ENCODE peak calls at places on chromosome 13, in four cellular contexts. O is A549, C is ovary, U is DND-41. I is an unnamed sample.

GRCh38 chr13:101554420-101555125 is 102.1 kb downstream of the ITGBL1 start:
- DNase-seq in C (no peak), O (no peak), U (no peak), I (no peak)

GRCh38 chr13:24861617-24862362 is 97.8 kb downstream of the RNF17 start:
- DNase-seq in U (no peak), O (no peak), C (no peak), I (no peak)

GRCh38 chr13:94389544-94390351 is 89.7 kb downstream of the DCT start:
- DNase-seq in U (no peak), O (no peak), C (no peak), I (no peak)

GRCh38 chr13:48866204-48866603 is 109.5 kb upstream of the FNDC3A start:
- DNase-seq in U (no peak), C (no peak), O (no peak), I (no peak)

GRCh38 chr13:90307136-90307535 is 1040.4 kb upstream of the MIR17HG start:
- DNase-seq in U (no peak), C (no peak), O (no peak), I (no peak)

GRCh38 chr13:106709509-106709908 is 141.6 kb upstream of the ARGLU1 start:
- DNase-seq in O (no peak), C (no peak), U (no peak), I (no peak)

GRCh38 chr13:94706854-94707399 is 5.4 kb downstream of the SOX21 start:
- DNase-seq in O (no peak), U (no peak), C (no peak), I (no peak)

GRCh38 chr13:27449081-27449603 is 1.2 kb downstream of the MTIF3 start:
- DNase-seq in C (no peak), O (no peak), U (no peak), I (no peak)

GRCh38 chr13:91978571-91978970 is 580.1 kb downstream of the GPC5 start:
- DNase-seq in U (no peak), C (no peak), O (no peak), I (no peak)
- H3K27ac ChIP-seq in U (no peak overlapping the region), C (no peak overlapping the region), O (no peak overlapping the region), I (no peak overlapping the region)

GRCh38 chr13:110326263-110326904 is 19.3 kb downstream of the COL4A2 start:
- DNase-seq in O (no peak), C (no peak), U (no peak), I (no peak)
- H3K4me1 ChIP-seq in O (peaks cover 62% of the 10 kb centered on the region), C (peaks cover 19% of the 10 kb centered on the region), U (no peaks in the 10 kb centered on the region), I (no peaks in the 10 kb centered on the region)

DNA sequence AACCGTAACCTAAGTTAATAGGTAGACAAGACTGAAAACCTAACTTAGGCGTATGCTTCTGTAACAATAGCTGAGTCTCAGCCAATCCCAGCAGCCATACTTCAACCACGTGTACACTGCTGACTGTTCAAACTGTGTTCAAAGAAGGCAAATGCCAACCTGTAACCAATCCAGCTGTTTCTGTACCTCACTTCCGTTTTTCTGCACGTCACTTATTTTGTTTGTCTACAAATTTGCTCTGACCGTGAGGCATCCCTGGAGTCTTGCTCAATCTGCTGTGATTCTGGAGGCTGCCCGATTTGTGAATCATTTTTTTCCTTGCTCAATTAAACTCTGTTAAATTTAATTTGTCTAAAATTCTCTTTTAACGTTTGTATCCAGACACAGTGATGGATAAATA is 59.2 kb downstream of the EDNRB start:
- DNase-seq in O (peak; percentile 21), U (no peak), C (peak; percentile 14), I (no peak)
- H3K27ac ChIP-seq in O (no peak overlapping the region), U (no peak overlapping the region), C (no peak overlapping the region), I (no peak overlapping the region)

GRCh38 chr13:75787249-75787940 is 151.3 kb downstream of the LMO7 start:
- DNase-seq in U (no peak), C (no peak), O (peak; percentile 10), I (no peak)

GRCh38 chr13:75792526-75793187 is 156.5 kb downstream of the LMO7 start:
- DNase-seq in U (no peak), O (peak; percentile 67), C (no peak), I (no peak)

GRCh38 chr13:75789451-75790197 is 153.5 kb downstream of the LMO7 start:
- DNase-seq in U (no peak), C (no peak), O (no peak), I (no peak)

GRCh38 chr13:75788494-75788991 is 152.4 kb downstream of the LMO7 start:
- DNase-seq in O (peak; percentile 48), U (no peak), C (no peak), I (no peak)

DNA sequence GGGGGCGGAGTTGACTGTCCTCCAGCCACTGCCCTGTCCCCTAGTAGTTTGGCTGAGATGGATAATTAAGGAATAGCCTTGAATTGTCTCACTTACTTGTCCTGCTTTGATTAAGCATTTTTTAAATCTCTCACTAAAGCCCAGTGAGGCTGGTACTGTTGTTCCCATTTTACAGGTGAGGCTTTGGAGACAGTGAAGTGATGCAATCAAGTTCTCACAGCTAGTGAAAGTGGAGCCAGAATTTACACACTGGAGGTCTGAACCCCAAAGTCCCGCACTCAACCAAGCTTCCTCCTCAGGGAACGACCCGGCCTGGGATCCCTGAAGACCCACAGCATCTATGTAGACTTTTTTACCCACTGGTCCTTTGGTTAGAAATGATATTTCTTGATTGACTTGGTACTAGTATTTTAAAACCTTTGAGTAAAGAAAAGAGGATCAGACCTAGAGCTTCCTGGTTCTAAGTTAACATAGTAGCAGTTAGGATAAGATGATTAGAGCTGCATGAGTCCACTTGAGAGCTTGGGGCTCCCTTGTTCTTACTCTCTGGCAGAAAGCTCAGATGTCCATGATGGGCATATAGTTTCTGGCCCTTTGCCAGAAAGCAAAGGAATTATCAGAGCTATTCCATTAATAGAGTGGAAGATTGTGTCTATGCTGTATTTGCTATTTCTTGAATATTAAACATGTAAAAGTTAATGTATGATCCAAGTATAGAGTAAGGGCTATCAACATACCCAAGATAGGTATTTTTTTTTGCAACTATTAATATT is 154.3 kb downstream of the LMO7 start:
- DNase-seq in O (no peak), U (no peak), C (no peak), I (no peak)
- H3K4me1 ChIP-seq in O (peaks cover 74% of the 10 kb centered on the region), U (no peaks in the 10 kb centered on the region), C (peaks cover 18% of the 10 kb centered on the region), I (no peaks in the 10 kb centered on the region)

DNA sequence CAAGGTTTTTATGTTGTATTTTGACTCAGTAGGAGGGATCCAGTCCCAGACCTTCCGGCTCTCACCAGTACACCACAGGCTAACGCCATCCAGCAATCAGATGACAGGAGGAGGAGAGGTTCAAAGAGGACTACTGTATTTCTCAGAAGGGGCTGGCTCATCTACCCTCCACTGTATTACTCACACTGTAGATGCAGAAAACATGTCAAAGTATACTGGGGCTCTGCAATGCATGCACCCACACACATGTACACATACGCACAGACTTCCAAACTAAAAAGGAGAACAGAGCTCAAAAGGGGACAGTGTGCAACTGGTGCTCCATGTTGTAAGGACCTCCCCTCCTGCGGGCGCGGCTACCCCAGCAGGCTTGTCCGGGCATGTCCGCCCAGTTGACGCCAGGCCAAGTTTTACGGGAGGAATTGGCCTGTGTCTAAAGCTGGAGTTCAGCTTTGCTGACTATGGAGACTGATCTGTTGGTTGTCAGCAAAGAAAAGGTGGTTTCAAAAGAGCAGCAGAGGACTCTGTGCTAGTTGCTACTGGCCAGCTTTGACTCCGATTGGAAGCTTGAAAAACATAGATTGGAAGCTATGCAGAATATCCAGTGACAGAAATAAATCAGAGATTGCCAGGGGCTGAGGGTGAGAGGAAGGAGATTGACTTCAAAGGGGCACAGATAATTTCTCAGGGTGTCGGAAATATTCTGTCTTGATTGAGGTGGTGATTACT is 314.2 kb downstream of the DLEU7 start:
- DNase-seq in C (peak; percentile 73), O (peak; percentile 67), U (peak; percentile 83), I (no peak)
- H3K27ac ChIP-seq in C (peak overlapping the region; percentile 59), O (peak overlapping the region; percentile 77), U (peak overlapping the region; percentile 76), I (no peak overlapping the region)